ENCODE peak calls at places on chromosomes 2 and 18, in six cellular contexts. D, K, Z, Y, S and I are unnamed samples.

GRCh38 chr2:101658387-101658786 is 39.1 kb upstream of the MAP4K4 start:
- DNase-seq in K (no peak), Z (no peak), D (no peak), Y (no peak), S (no peak), I (no peak)

GRCh38 chr2:1099418-1099817 is 148.8 kb downstream of the SNTG2 start:
- DNase-seq in S (no peak), K (no peak), Z (no peak), Y (no peak), D (no peak), I (no peak)

GRCh38 chr2:130355578-130356431 is at the start of gene PTPN18:
- DNase-seq in S (peak), Y (peak), Z (peak), K (peak), D (peak), I (peak)

GRCh38 chr18:61876899-61877298 is 15.9 kb downstream of the RNF152 start:
- DNase-seq in K (no peak), S (no peak), Z (no peak), D (no peak), Y (no peak), I (no peak)

GRCh38 chr2:236249066-236249465 is 15.1 kb downstream of the ASB18 start:
- DNase-seq in Z (no peak), D (no peak), Y (no peak), K (no peak), S (no peak), I (peak)

GRCh38 chr18:68489018-68489792 is 225.7 kb downstream of the TMX3 start:
- DNase-seq in Z (no peak), K (no peak), D (no peak), S (no peak), Y (no peak), I (no peak)

GRCh38 chr2:36960005-36960675 is 6.2 kb downstream of the STRN start:
- DNase-seq in K (no peak), S (no peak), Z (no peak), Y (no peak), D (no peak), I (no peak)

GRCh38 chr2:80380767-80381166 is 76.2 kb upstream of the LRRTM1 start:
- DNase-seq in Y (no peak), D (no peak), K (no peak), Z (no peak), S (no peak), I (no peak)

GRCh38 chr2:65031341-65032015 is 24.7 kb upstream of the CEP68 start:
- DNase-seq in S (no peak), D (no peak), Y (no peak), Z (no peak), K (no peak), I (no peak)

DNA sequence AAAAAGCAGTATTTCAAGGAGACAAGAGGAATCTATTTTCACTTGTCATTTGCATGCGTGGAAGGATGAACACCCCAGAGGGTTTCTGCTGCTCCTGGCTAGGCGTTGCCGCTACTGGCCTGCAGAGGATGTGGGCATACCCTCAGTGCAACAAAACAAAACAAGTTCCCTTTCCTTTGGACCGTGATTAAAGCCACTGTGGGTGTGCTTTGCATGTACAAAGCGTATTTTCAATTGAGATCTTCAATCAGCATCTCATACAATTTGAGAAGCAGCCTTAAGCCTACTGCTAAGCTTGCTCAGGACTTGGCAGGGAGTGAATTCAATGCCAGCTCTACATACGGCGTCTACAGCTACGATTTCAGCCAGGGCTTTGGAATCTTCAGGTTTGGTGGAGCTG is 298.4 kb downstream of the LPIN1 start:
- DNase-seq in S (no peak), Y (no peak), Z (no peak), D (no peak), K (no peak), I (no peak)
- H3K27ac ChIP-seq in S (no peak), Y (no peak), Z (no peak), D (no peak), K (no peak), I (no peak)

GRCh38 chr2:216589779-216590178 is 43.4 kb upstream of the IGFBP2 start:
- DNase-seq in Z (no peak), S (no peak), Y (no peak), D (no peak), K (no peak), I (no peak)

GRCh38 chr2:216585441-216585840 is 47.8 kb upstream of the IGFBP2 start:
- DNase-seq in S (no peak), K (no peak), Z (no peak), Y (no peak), D (no peak), I (no peak)

GRCh38 chr2:216591480-216591879 is 41.7 kb upstream of the IGFBP2 start:
- DNase-seq in D (no peak), Y (no peak), Z (no peak), S (no peak), K (no peak), I (no peak)

GRCh38 chr2:216590780-216591179 is 42.4 kb upstream of the IGFBP2 start:
- DNase-seq in D (peak), K (no peak), S (no peak), Z (no peak), Y (no peak), I (peak)

DNA sequence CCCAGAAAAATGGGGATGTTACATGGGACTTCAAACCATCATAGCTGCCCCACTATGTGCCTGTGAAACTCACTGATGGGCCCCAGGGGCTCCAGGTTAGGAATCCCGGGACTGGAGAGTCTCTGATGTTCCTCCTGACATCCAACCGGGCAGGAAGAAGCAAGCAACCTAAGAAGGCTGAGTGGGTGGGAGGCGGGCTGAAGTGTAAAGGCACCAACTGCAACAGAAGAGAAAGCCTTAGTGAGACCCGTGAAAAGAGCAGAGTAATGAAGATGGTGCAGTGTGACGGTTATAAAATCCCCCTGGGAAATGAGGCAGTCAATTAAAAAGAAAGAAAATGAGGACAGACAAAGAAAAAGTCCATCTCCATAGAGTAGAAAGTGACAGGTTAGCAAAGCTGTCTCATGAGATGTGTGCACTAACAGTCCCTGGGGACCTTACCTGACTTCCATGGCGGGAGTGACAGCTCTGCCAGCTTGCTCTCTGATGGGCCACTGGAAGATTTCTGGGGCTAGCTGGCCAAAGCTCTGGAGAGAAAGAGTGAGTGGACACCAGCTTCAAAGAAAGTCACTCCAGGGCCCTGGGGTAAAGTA is 44.4 kb upstream of the IGFBP2 start:
- DNase-seq in Z (no peak), K (no peak), Y (no peak), S (no peak), D (no peak), I (no peak)
- H3K27ac ChIP-seq in Z (no peak), K (no peak), Y (no peak), S (no peak), D (no peak), I (no peak)

GRCh38 chr2:3620834-3621233 is 25.9 kb downstream of the COLEC11 start:
- DNase-seq in D (no peak), Y (no peak), K (no peak), S (no peak), Z (no peak), I (no peak)
- H3K27ac ChIP-seq in D (no peak), Y (no peak), K (no peak), S (no peak), Z (no peak), I (no peak)

GRCh38 chr18:53458944-53459580 is 765.4 kb downstream of the MBD2 start:
- DNase-seq in D (no peak), Z (no peak), Y (no peak), K (no peak), S (no peak), I (no peak)
- H3K27ac ChIP-seq in D (no peak), Z (no peak), Y (no peak), K (no peak), S (no peak), I (no peak)

GRCh38 chr2:105933906-105934305 is 189.2 kb downstream of the NCK2 start:
- DNase-seq in Z (no peak), D (no peak), K (no peak), Y (no peak), S (no peak), I (no peak)

GRCh38 chr2:105932582-105932981 is 187.9 kb downstream of the NCK2 start:
- DNase-seq in K (no peak), Y (no peak), S (no peak), Z (no peak), D (no peak), I (no peak)

GRCh38 chr2:105936954-105937353 is 192.2 kb downstream of the NCK2 start:
- DNase-seq in D (no peak), K (no peak), Z (no peak), Y (no peak), S (no peak), I (no peak)

GRCh38 chr2:105935048-105935447 is 190.3 kb downstream of the NCK2 start:
- DNase-seq in D (no peak), Z (no peak), K (no peak), Y (no peak), S (no peak), I (no peak)

GRCh38 chr2:105934467-105934866 is 189.8 kb downstream of the NCK2 start:
- DNase-seq in S (no peak), D (no peak), Y (no peak), Z (no peak), K (no peak), I (no peak)
- H3K27ac ChIP-seq in S (no peak), D (no peak), Y (no peak), Z (no peak), K (no peak), I (no peak)

GRCh38 chr2:190062053-190062452 is 476 bp downstream of the MSTN start:
- DNase-seq in D (no peak), Z (no peak), K (no peak), Y (no peak), S (no peak), I (no peak)
- H3K27ac ChIP-seq in D (no peak), Z (no peak), K (no peak), Y (no peak), S (peak), I (no peak)

DNA sequence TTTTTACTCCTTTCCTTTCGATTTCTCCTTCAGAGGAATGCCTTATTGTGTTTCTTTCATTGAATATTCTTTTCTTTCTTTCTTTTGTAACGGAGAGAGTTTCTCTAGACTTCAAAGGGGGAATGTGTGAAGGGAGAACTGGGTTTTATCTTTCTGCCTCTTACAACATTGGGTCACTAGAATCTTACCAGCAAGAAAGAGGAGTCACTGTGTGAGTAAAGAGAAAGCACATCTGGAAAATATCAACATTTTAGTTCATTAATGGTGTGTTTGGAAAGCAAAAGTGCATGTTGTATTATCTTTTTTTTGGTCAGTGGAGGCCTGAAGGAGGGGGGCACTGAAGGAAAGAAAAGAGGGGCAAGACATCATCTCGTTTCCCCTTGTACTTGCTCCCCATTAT is 86.6 kb upstream of the THOC1 start:
- DNase-seq in Z (no peak), Y (no peak), S (no peak), K (no peak), D (no peak), I (no peak)
- H3K27ac ChIP-seq in Z (no peak), Y (no peak), S (no peak), K (no peak), D (no peak), I (no peak)

GRCh38 chr2:2880938-2881337 is 496.7 kb downstream of the EIPR1 start:
- DNase-seq in D (no peak), K (no peak), S (no peak), Y (no peak), Z (no peak), I (no peak)
- H3K27ac ChIP-seq in D (no peak), K (no peak), S (no peak), Y (no peak), Z (no peak), I (no peak)